ENCODE peak calls at places on chromosome 11, in six cellular contexts. One of them, this sample, is unnamed.

GRCh38 chr11:67352546-67353316 is 615 bp downstream of the POLD4 start:
- DNase-seq in OCI-LY7: peak
- DNase-seq in stomach: peak
- DNase-seq in activated T-cell treated with anti-CD3 and anti-CD28 coated beads for 1 hour: no peak
- DNase-seq in posterior cingulate gyrus: no peak
- DNase-seq in GM04504: no peak
- DNase-seq in this sample: no peak

GRCh38 chr11:3123761-3124733 is 41.1 kb downstream of the OSBPL5 start:
- DNase-seq in OCI-LY7: no peak
- DNase-seq in stomach: peak
- DNase-seq in activated T-cell treated with anti-CD3 and anti-CD28 coated beads for 1 hour: no peak
- DNase-seq in posterior cingulate gyrus: peak
- DNase-seq in GM04504: peak
- DNase-seq in this sample: peak

GRCh38 chr11:28836285-28837081 is 728.3 kb downstream of the METTL15 start:
- DNase-seq in OCI-LY7: no peak
- DNase-seq in stomach: no peak
- DNase-seq in activated T-cell treated with anti-CD3 and anti-CD28 coated beads for 1 hour: no peak
- DNase-seq in posterior cingulate gyrus: no peak
- DNase-seq in GM04504: peak
- DNase-seq in this sample: peak

GRCh38 chr11:106594751-106595351 is 423.4 kb downstream of the GUCY1A2 start:
- DNase-seq in OCI-LY7: no peak
- DNase-seq in stomach: no peak
- DNase-seq in activated T-cell treated with anti-CD3 and anti-CD28 coated beads for 1 hour: no peak
- DNase-seq in posterior cingulate gyrus: no peak
- DNase-seq in GM04504: no peak
- DNase-seq in this sample: no peak

GRCh38 chr11:10893713-10894112 is 35.9 kb upstream of the ZBED5 start:
- DNase-seq in OCI-LY7: no peak
- DNase-seq in stomach: no peak
- DNase-seq in activated T-cell treated with anti-CD3 and anti-CD28 coated beads for 1 hour: no peak
- DNase-seq in posterior cingulate gyrus: no peak
- DNase-seq in GM04504: no peak
- DNase-seq in this sample: no peak

GRCh38 chr11:128201006-128201405 is 386.4 kb downstream of the ETS1 start:
- DNase-seq in OCI-LY7: no peak
- DNase-seq in stomach: no peak
- DNase-seq in activated T-cell treated with anti-CD3 and anti-CD28 coated beads for 1 hour: no peak
- DNase-seq in posterior cingulate gyrus: no peak
- DNase-seq in GM04504: no peak
- DNase-seq in this sample: no peak

GRCh38 chr11:74256370-74257133 is 54.9 kb downstream of the P4HA3 start:
- DNase-seq in OCI-LY7: no peak
- DNase-seq in stomach: no peak
- DNase-seq in activated T-cell treated with anti-CD3 and anti-CD28 coated beads for 1 hour: no peak
- DNase-seq in posterior cingulate gyrus: no peak
- DNase-seq in GM04504: no peak
- DNase-seq in this sample: no peak

GRCh38 chr11:1283091-1283511 is 26.3 kb downstream of the TOLLIP start:
- DNase-seq in OCI-LY7: no peak
- DNase-seq in stomach: no peak
- DNase-seq in activated T-cell treated with anti-CD3 and anti-CD28 coated beads for 1 hour: no peak
- DNase-seq in posterior cingulate gyrus: peak
- DNase-seq in GM04504: no peak
- DNase-seq in this sample: no peak

GRCh38 chr11:68324695-68325094 is 12.3 kb downstream of the LRP5 start:
- DNase-seq in OCI-LY7: no peak
- DNase-seq in stomach: no peak
- DNase-seq in activated T-cell treated with anti-CD3 and anti-CD28 coated beads for 1 hour: no peak
- DNase-seq in posterior cingulate gyrus: no peak
- DNase-seq in GM04504: no peak
- DNase-seq in this sample: no peak

GRCh38 chr11:95147364-95147905 is 57.8 kb downstream of the ENDOD1 start:
- DNase-seq in OCI-LY7: no peak
- DNase-seq in stomach: no peak
- DNase-seq in activated T-cell treated with anti-CD3 and anti-CD28 coated beads for 1 hour: no peak
- DNase-seq in posterior cingulate gyrus: peak
- DNase-seq in GM04504: peak
- DNase-seq in this sample: peak

GRCh38 chr11:44977493-44977984 is 26.9 kb upstream of the TP53I11 start:
- DNase-seq in OCI-LY7: no peak
- DNase-seq in stomach: peak
- DNase-seq in activated T-cell treated with anti-CD3 and anti-CD28 coated beads for 1 hour: no peak
- DNase-seq in posterior cingulate gyrus: no peak
- DNase-seq in GM04504: no peak
- DNase-seq in this sample: no peak

GRCh38 chr11:8732276-8732675 is 49.7 kb downstream of the RPL27A start:
- DNase-seq in OCI-LY7: peak
- DNase-seq in stomach: no peak
- DNase-seq in activated T-cell treated with anti-CD3 and anti-CD28 coated beads for 1 hour: no peak
- DNase-seq in posterior cingulate gyrus: no peak
- DNase-seq in GM04504: no peak
- DNase-seq in this sample: no peak